ENCODE peak calls at places on chromosome X, in nine cellular contexts. W is smooth muscle cell of the brain vasculature; Y is activated CD4-positive, alpha-beta T cell treated with anti-CD3 and anti-CD28 coated beads, Interleukin-2, amount 10 ng/mL, durations not matched to agents 7 days and 5 days; I is tibial artery; L is RWPE1; Q is substantia nigra; S is GM04504; D is D341Med; F is stimulated activated CD8-positive, alpha-beta memory T cell treated with anti-CD3 and anti-CD28 coated beads, Interleukin-15, amount 100 ng/mL, for 48 hours. K is an unnamed sample.
A peak's percentile ranks its signal among the peaks of the same experiment; 100 is the strongest.

GRCh38 chrX:70479970-70480659 is 35.5 kb downstream of the DLG3 start:
- DNase-seq in L (no peak), I (no peak), S (no peak), W (no peak), Q (no peak), F (no peak), Y (no peak), D (no peak), K (no peak)

GRCh38 chrX:73267206-73267605 is 52.6 kb upstream of the NAP1L2 start:
- DNase-seq in L (no peak), W (no peak), D (no peak), Q (no peak), Y (no peak), F (no peak), I (no peak), S (no peak), K (no peak)

GRCh38 chrX:681989-682388 is 51.4 kb downstream of the SHOX start:
- DNase-seq in Q (no peak), Y (no peak), I (no peak), S (no peak), D (no peak), L (no peak), F (no peak), W (no peak), K (no peak)

GRCh38 chrX:107731831-107732502 is 43.6 kb downstream of the TSC22D3 start:
- DNase-seq in I (peak; percentile 91), W (no peak), Y (no peak), F (no peak), Q (peak; percentile 2), D (no peak), S (no peak), L (peak; percentile 60), K (no peak)

GRCh38 chrX:70132877-70133302 is 357 bp upstream of the IGBP1 start:
- DNase-seq in W (no peak), D (no peak), F (no peak), I (no peak), S (no peak), L (no peak), Y (no peak), Q (no peak), K (no peak)

GRCh38 chrX:82230013-82230412 is 1028.1 kb downstream of the SH3BGRL start:
- DNase-seq in D (no peak), F (no peak), L (no peak), W (no peak), I (no peak), Y (no peak), S (no peak), Q (no peak), K (no peak)

GRCh38 chrX:40094041-40094899 is 3.5 kb downstream of the BCOR start:
- DNase-seq in D (peak; percentile 70), Q (no peak), I (no peak), W (no peak), Y (peak; percentile 57), S (no peak), L (no peak), F (no peak), K (no peak)

GRCh38 chrX:331772-332495 is 13.3 kb upstream of the GTPBP6 start:
- DNase-seq in Q (no peak), L (no peak), F (no peak), W (no peak), S (no peak), Y (no peak), I (no peak), D (no peak), K (no peak)

GRCh38 chrX:47283015-47283771 is 50.4 kb downstream of the USP11 start:
- DNase-seq in L (no peak), D (no peak), I (no peak), S (no peak), Y (no peak), F (no peak), Q (no peak), W (no peak), K (no peak)

GRCh38 chrX:40299028-40299479 is 201.3 kb upstream of the BCOR start:
- DNase-seq in S (no peak), L (no peak), Y (no peak), F (no peak), W (no peak), D (no peak), Q (no peak), I (no peak), K (no peak)

GRCh38 chrX:140817943-140818342 is 108.4 kb downstream of the LINC00632 start:
- DNase-seq in W (no peak), Q (no peak), L (no peak), D (no peak), I (no peak), Y (no peak), S (no peak), F (no peak), K (no peak)

GRCh38 chrX:153312041-153312440 is 9.5 kb downstream of the PNMA6F start:
- DNase-seq in S (no peak), D (no peak), F (no peak), W (no peak), L (no peak), Q (no peak), I (no peak), Y (no peak), K (no peak)

GRCh38 chrX:69293776-69294601 is 128.7 kb upstream of the PJA1 start:
- DNase-seq in I (no peak), Q (no peak), F (no peak), S (no peak), Y (no peak), D (no peak), L (no peak), W (no peak), K (no peak)

GRCh38 chrX:150577174-150577573 is 8.8 kb downstream of the MTM1 start:
- DNase-seq in L (no peak), S (no peak), I (no peak), F (no peak), W (no peak), Q (no peak), D (no peak), Y (no peak), K (no peak)

GRCh38 chrX:129544780-129545179 is 4.7 kb downstream of the OCRL start:
- DNase-seq in I (no peak), W (no peak), F (no peak), D (no peak), S (no peak), Y (no peak), Q (no peak), L (no peak), K (no peak)

GRCh38 chrX:13825178-13825762 is 8.4 kb upstream of the GPM6B start:
- DNase-seq in S (no peak), Y (no peak), I (no peak), W (no peak), L (no peak), D (no peak), Q (no peak), F (no peak), K (no peak)

GRCh38 chrX:131854586-131854985 is 168.5 kb upstream of the STK26 start:
- DNase-seq in Y (no peak), S (no peak), D (no peak), F (no peak), L (no peak), W (no peak), Q (no peak), I (no peak), K (no peak)

GRCh38 chrX:9562851-9563250 is 98.0 kb downstream of the TBL1X start:
- DNase-seq in W (peak; percentile 20), S (peak; percentile 47), Q (no peak), Y (no peak), D (no peak), I (peak; percentile 25), F (no peak), L (peak; percentile 29), K (no peak)

GRCh38 chrX:9928083-9928482 is 39.1 kb upstream of the CLDN34 start:
- DNase-seq in F (no peak), W (no peak), L (no peak), S (no peak), D (no peak), Q (no peak), I (no peak), Y (no peak), K (no peak)

GRCh38 chrX:72042860-72043248 is 88.9 kb downstream of the RTL5 start:
- DNase-seq in I (no peak), S (no peak), Q (no peak), Y (no peak), W (no peak), D (no peak), F (no peak), L (no peak), K (no peak)

GRCh38 chrX:131058136-131058868 is at the start of gene ARHGAP36:
- DNase-seq in Y (no peak), F (no peak), S (no peak), I (no peak), L (no peak), D (no peak), W (no peak), Q (no peak), K (no peak)

GRCh38 chrX:11504234-11504633 is 161.5 kb downstream of the ARHGAP6 start:
- DNase-seq in W (no peak), S (no peak), I (no peak), Y (no peak), D (no peak), L (no peak), F (no peak), Q (no peak), K (no peak)

GRCh38 chrX:153970398-153971123 is 1.1 kb downstream of the HCFC1 start:
- DNase-seq in I (no peak), Q (peak; percentile 65), S (peak; percentile 30), L (no peak), F (no peak), D (peak; percentile 62), Y (peak; percentile 56), W (no peak), K (no peak)

GRCh38 chrX:71941771-71942170 is 31.1 kb downstream of the NHSL2 start:
- DNase-seq in I (peak; percentile 58), L (peak; percentile 2), D (no peak), Y (no peak), Q (no peak), S (no peak), F (no peak), W (no peak), K (no peak)

GRCh38 chrX:101415180-101416130 is 7.4 kb downstream of the HNRNPH2 start:
- DNase-seq in S (peak; percentile 51), W (peak; percentile 65), Y (peak; percentile 61), D (peak; percentile 41), F (no peak), I (no peak), Q (no peak), L (peak; percentile 21), K (peak; percentile 64)

GRCh38 chrX:64580605-64581004 is 185.4 kb upstream of the MTMR8 start:
- DNase-seq in Y (no peak), S (no peak), W (no peak), D (no peak), F (no peak), I (no peak), L (no peak), Q (no peak), K (no peak)

GRCh38 chrX:35786271-35786670 is 11.9 kb upstream of the MAGEB16 start:
- DNase-seq in F (no peak), Y (no peak), L (no peak), S (no peak), I (no peak), Q (no peak), W (no peak), D (no peak), K (no peak)

GRCh38 chrX:67044029-67044653 is 405.3 kb upstream of the EDA2R start:
- DNase-seq in I (no peak), L (no peak), F (no peak), W (no peak), Q (no peak), S (no peak), Y (no peak), D (no peak), K (no peak)

GRCh38 chrX:38089173-38089982 is 83.0 kb downstream of the SYTL5 start:
- DNase-seq in D (no peak), Y (no peak), Q (no peak), L (no peak), F (no peak), W (no peak), I (no peak), S (no peak), K (no peak)

GRCh38 chrX:103488332-103488731 is 31.0 kb downstream of the RAB40A start:
- DNase-seq in I (no peak), W (no peak), F (no peak), Q (no peak), D (peak; percentile 49), L (peak; percentile 26), S (no peak), Y (no peak), K (no peak)

GRCh38 chrX:9456250-9457074 is 8.4 kb upstream of the TBL1X start:
- DNase-seq in L (no peak), D (no peak), W (no peak), S (no peak), Q (no peak), F (no peak), I (no peak), Y (peak; percentile 58), K (no peak)

K was measured in Panc1.